ENCODE peak calls at places on chromosomes 6 and 20, in eight cellular contexts. E is activated CD8-positive, alpha-beta memory T cell treated with anti-CD3 and anti-CD28 coated beads for 4 hours; C is keratinocyte; A is activated T-helper 1 cell treated with anti-CD3 and anti-CD28 coated beads, Interleukin-12 subunit alpha, Interleukin-12 subunit beta, Interleukin-2, Interleukin-4 antibody, amounts not matched to agents 30 ng/mL and 10 ng/mL and 1 ng/mL, durations not matched to agents 14 hours and 24 hours and 36 hours; V is fibroblast of the aortic adventitia; Q is stimulated activated CD4-positive, alpha-beta T cell treated with anti-CD3 and anti-CD28 coated beads, Interleukin-4, amount 100 ng/mL, for 1 hour; P is Calu3; R is psoas muscle. K is an unnamed sample.

GRCh38 chr20:41173161-41173721 is 35.9 kb downstream of the PLCG1 start:
- DNase-seq in E (peak), C (no peak), A (peak), V (peak), Q (peak), P (peak), R (peak), K (peak)

GRCh38 chr20:10249048-10249770 is 30.6 kb downstream of the SNAP25 start:
- DNase-seq in E (no peak), C (no peak), A (no peak), V (no peak), Q (no peak), P (no peak), R (no peak), K (no peak)

GRCh38 chr20:41141153-41141815 is 3.9 kb downstream of the PLCG1 start:
- DNase-seq in E (no peak), C (no peak), A (no peak), V (no peak), Q (no peak), P (no peak), R (peak), K (no peak)

GRCh38 chr6:112040933-112041332 is 13.0 kb upstream of the CCN6 start:
- DNase-seq in E (no peak), C (no peak), A (no peak), V (no peak), Q (no peak), P (no peak), R (no peak), K (no peak)

GRCh38 chr6:34773906-34774305 is 16.6 kb downstream of the SNRPC start:
- DNase-seq in E (no peak), C (no peak), A (no peak), V (no peak), Q (no peak), P (no peak), R (no peak), K (no peak)

GRCh38 chr6:41306187-41306854 is 19.8 kb upstream of the TREM1 start:
- DNase-seq in E (no peak), C (no peak), A (peak), V (peak), Q (peak), P (peak), R (no peak), K (peak)

GRCh38 chr6:130229645-130230044 is 6.9 kb upstream of the SAMD3 start:
- DNase-seq in E (no peak), C (no peak), A (no peak), V (no peak), Q (no peak), P (no peak), R (no peak), K (no peak)

GRCh38 chr20:37968726-37969401 is 64.4 kb downstream of the TTI1 start:
- DNase-seq in E (no peak), C (no peak), A (no peak), V (no peak), Q (no peak), P (no peak), R (no peak), K (no peak)

GRCh38 chr6:137111296-137112066 is 62.0 kb downstream of the IL22RA2 start:
- DNase-seq in E (no peak), C (no peak), A (no peak), V (peak), Q (no peak), P (no peak), R (no peak), K (no peak)

GRCh38 chr20:63660622-63661021 is 2.5 kb downstream of the RTEL1 start:
- DNase-seq in E (no peak), C (no peak), A (no peak), V (no peak), Q (no peak), P (no peak), R (no peak), K (no peak)

GRCh38 chr20:58286729-58287128 is 22.8 kb upstream of the RAB22A start:
- DNase-seq in E (no peak), C (no peak), A (no peak), V (no peak), Q (no peak), P (no peak), R (no peak), K (no peak)

GRCh38 chr20:44153636-44154043 is 33.3 kb downstream of the JPH2 start:
- DNase-seq in E (no peak), C (no peak), A (no peak), V (peak), Q (no peak), P (no peak), R (no peak), K (no peak)

GRCh38 chr6:115882174-115882573 is 178.5 kb downstream of the FRK start:
- DNase-seq in E (no peak), C (peak), A (no peak), V (no peak), Q (no peak), P (peak), R (no peak), K (no peak)

GRCh38 chr6:50845499-50846108 is 26.9 kb downstream of the TFAP2B start:
- DNase-seq in E (no peak), C (no peak), A (no peak), V (no peak), Q (no peak), P (no peak), R (no peak), K (no peak)

GRCh38 chr6:3151705-3152104 is 5.6 kb downstream of the TUBB2A start:
- DNase-seq in E (no peak), C (no peak), A (no peak), V (no peak), Q (no peak), P (no peak), R (no peak), K (no peak)

GRCh38 chr20:33202451-33202850 is 14.7 kb upstream of the BPIFA3 start:
- DNase-seq in E (no peak), C (no peak), A (no peak), V (no peak), Q (no peak), P (no peak), R (no peak), K (no peak)

GRCh38 chr6:2432258-2432657 is 186.9 kb upstream of the GMDS start:
- DNase-seq in E (no peak), C (peak), A (no peak), V (peak), Q (no peak), P (no peak), R (no peak), K (peak)

GRCh38 chr6:141483561-141484061 is 649.1 kb upstream of the GJE1 start:
- DNase-seq in E (peak), C (peak), A (peak), V (peak), Q (peak), P (no peak), R (no peak), K (peak)

GRCh38 chr20:59376109-59376841 is 75.9 kb downstream of the EDN3 start:
- DNase-seq in E (no peak), C (no peak), A (no peak), V (no peak), Q (no peak), P (no peak), R (no peak), K (no peak)

GRCh38 chr6:3383525-3383924 is 73.3 kb downstream of the SLC22A23 start:
- DNase-seq in E (no peak), C (no peak), A (no peak), V (peak), Q (no peak), P (no peak), R (no peak), K (no peak)

GRCh38 chr20:25745100-25745499 is 48.4 kb upstream of the ZNF337 start:
- DNase-seq in E (no peak), C (no peak), A (no peak), V (no peak), Q (no peak), P (no peak), R (no peak), K (no peak)